ENCODE peak calls at places on chromosome 2, in nine cellular contexts. One of them, this sample, is unnamed.

GRCh38 chr2:233124449-233125080 is 64.4 kb downstream of the INPP5D start:
- DNase-seq in GM23248: no peak
- DNase-seq in mammary epithelial cell: no peak
- DNase-seq in aorta: peak; percentile 47
- DNase-seq in cardiac muscle cell: no peak
- DNase-seq in heart right ventricle: no peak
- DNase-seq in uterus: no peak
- DNase-seq in spleen: peak; percentile 92
- DNase-seq in right atrium auricular region: no peak
- DNase-seq in this sample: no peak

GRCh38 chr2:162126145-162126926 is 25.7 kb downstream of the GCG start:
- DNase-seq in aorta: no peak
- DNase-seq in uterus: peak; percentile 21
- DNase-seq in cardiac muscle cell: no peak
- DNase-seq in right atrium auricular region: no peak
- DNase-seq in heart right ventricle: no peak
- DNase-seq in spleen: no peak
- DNase-seq in mammary epithelial cell: no peak
- DNase-seq in GM23248: no peak
- DNase-seq in this sample: no peak

GRCh38 chr2:120395686-120396518 is 50.0 kb downstream of the INHBB start:
- DNase-seq in heart right ventricle: no peak
- DNase-seq in right atrium auricular region: no peak
- DNase-seq in uterus: no peak
- DNase-seq in cardiac muscle cell: peak; percentile 57
- DNase-seq in mammary epithelial cell: no peak
- DNase-seq in spleen: no peak
- DNase-seq in aorta: no peak
- DNase-seq in GM23248: no peak
- DNase-seq in this sample: peak; percentile 81

GRCh38 chr2:132978840-132979239 is 308.8 kb upstream of the LYPD1 start:
- DNase-seq in GM23248: no peak
- DNase-seq in aorta: no peak
- DNase-seq in right atrium auricular region: no peak
- DNase-seq in cardiac muscle cell: no peak
- DNase-seq in mammary epithelial cell: peak; percentile 30
- DNase-seq in heart right ventricle: no peak
- DNase-seq in spleen: no peak
- DNase-seq in uterus: no peak
- DNase-seq in this sample: no peak

GRCh38 chr2:187138240-187138639 is 289.3 kb upstream of the ZSWIM2 start:
- DNase-seq in spleen: no peak
- DNase-seq in right atrium auricular region: peak; percentile 67
- DNase-seq in uterus: no peak
- DNase-seq in GM23248: peak; percentile 61
- DNase-seq in heart right ventricle: peak; percentile 49
- DNase-seq in mammary epithelial cell: peak; percentile 21
- DNase-seq in cardiac muscle cell: peak; percentile 68
- DNase-seq in aorta: peak; percentile 49
- DNase-seq in this sample: peak; percentile 33

GRCh38 chr2:216970369-216970915 is 110.6 kb upstream of the TNP1 start:
- DNase-seq in aorta: peak; percentile 60
- DNase-seq in GM23248: no peak
- DNase-seq in mammary epithelial cell: no peak
- DNase-seq in heart right ventricle: no peak
- DNase-seq in right atrium auricular region: peak; percentile 71
- DNase-seq in spleen: no peak
- DNase-seq in uterus: no peak
- DNase-seq in cardiac muscle cell: no peak
- DNase-seq in this sample: no peak

GRCh38 chr2:168753765-168754334 is 48.6 kb upstream of the NOSTRIN start:
- DNase-seq in spleen: no peak
- DNase-seq in aorta: no peak
- DNase-seq in GM23248: no peak
- DNase-seq in mammary epithelial cell: no peak
- DNase-seq in heart right ventricle: no peak
- DNase-seq in right atrium auricular region: no peak
- DNase-seq in uterus: no peak
- DNase-seq in cardiac muscle cell: no peak
- DNase-seq in this sample: no peak

GRCh38 chr2:239360421-239361310 is 40.2 kb downstream of the HDAC4 start:
- DNase-seq in spleen: no peak
- DNase-seq in aorta: no peak
- DNase-seq in GM23248: no peak
- DNase-seq in cardiac muscle cell: no peak
- DNase-seq in uterus: peak; percentile 42
- DNase-seq in right atrium auricular region: peak; percentile 55
- DNase-seq in heart right ventricle: no peak
- DNase-seq in mammary epithelial cell: no peak
- DNase-seq in this sample: no peak

GRCh38 chr2:190809139-190809764 is 71.4 kb upstream of the GLS start:
- DNase-seq in aorta: no peak
- DNase-seq in heart right ventricle: no peak
- DNase-seq in spleen: no peak
- DNase-seq in cardiac muscle cell: no peak
- DNase-seq in right atrium auricular region: no peak
- DNase-seq in GM23248: no peak
- DNase-seq in mammary epithelial cell: peak; percentile 13
- DNase-seq in uterus: no peak
- DNase-seq in this sample: no peak

GRCh38 chr2:234679766-234680687 is 183.1 kb upstream of the ARL4C start:
- DNase-seq in aorta: peak; percentile 88
- DNase-seq in spleen: no peak
- DNase-seq in uterus: peak; percentile 56
- DNase-seq in GM23248: peak; percentile 91
- DNase-seq in cardiac muscle cell: peak; percentile 94
- DNase-seq in mammary epithelial cell: peak; percentile 63
- DNase-seq in right atrium auricular region: peak; percentile 83
- DNase-seq in heart right ventricle: peak; percentile 57
- DNase-seq in this sample: no peak

GRCh38 chr2:45890094-45890646 is 238.7 kb downstream of the PRKCE start:
- DNase-seq in heart right ventricle: no peak
- DNase-seq in aorta: no peak
- DNase-seq in cardiac muscle cell: no peak
- DNase-seq in spleen: no peak
- DNase-seq in right atrium auricular region: no peak
- DNase-seq in mammary epithelial cell: no peak
- DNase-seq in GM23248: no peak
- DNase-seq in uterus: no peak
- DNase-seq in this sample: no peak

GRCh38 chr2:12637754-12638153 is 79.0 kb upstream of the TRIB2 start:
- DNase-seq in heart right ventricle: no peak
- DNase-seq in cardiac muscle cell: no peak
- DNase-seq in right atrium auricular region: no peak
- DNase-seq in aorta: no peak
- DNase-seq in spleen: no peak
- DNase-seq in mammary epithelial cell: no peak
- DNase-seq in uterus: no peak
- DNase-seq in GM23248: peak; percentile 75
- DNase-seq in this sample: no peak

GRCh38 chr2:29742641-29743040 is 178.7 kb downstream of the ALK start:
- DNase-seq in heart right ventricle: no peak
- DNase-seq in aorta: no peak
- DNase-seq in GM23248: no peak
- DNase-seq in spleen: no peak
- DNase-seq in uterus: no peak
- DNase-seq in right atrium auricular region: no peak
- DNase-seq in cardiac muscle cell: no peak
- DNase-seq in mammary epithelial cell: no peak
- DNase-seq in this sample: no peak

DNA sequence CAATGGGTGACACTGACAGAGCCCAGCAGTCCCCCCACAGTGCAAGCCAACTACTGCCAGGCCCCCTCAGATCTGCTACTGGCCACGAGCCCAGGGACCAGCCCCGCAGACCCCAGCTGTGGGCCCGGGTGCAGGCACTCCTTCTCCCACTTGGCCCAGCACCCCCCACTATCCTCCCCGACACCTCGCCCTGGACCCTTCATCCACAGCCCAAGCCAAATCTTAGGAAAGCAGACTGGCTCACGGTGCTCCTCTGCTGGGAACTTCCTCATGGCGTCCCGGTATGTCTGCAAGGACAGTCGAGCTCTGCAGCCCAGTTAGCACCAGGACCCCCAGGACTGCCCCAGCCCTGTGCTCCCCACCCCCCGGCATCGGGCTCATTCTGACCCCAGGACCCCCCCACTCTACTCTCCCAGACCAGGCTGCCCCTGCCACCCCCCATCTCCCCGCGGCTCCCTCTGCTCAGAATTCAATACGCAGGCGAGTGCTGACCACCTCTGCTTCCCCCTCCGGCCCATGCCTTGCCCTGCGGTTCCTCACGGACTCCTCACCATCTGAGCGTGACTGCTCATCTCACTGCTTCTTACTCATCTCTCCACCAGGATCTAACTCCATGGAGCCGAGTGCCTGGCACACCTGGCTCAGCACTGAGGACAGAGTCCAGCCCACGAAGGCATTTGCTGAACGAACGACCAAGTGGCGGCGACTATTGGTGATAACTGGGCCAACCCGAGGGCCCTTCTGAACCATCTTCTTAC is 85.7 kb downstream of the PXDN start:
- DNase-seq in uterus: peak; percentile 12
- DNase-seq in mammary epithelial cell: no peak
- DNase-seq in aorta: no peak
- DNase-seq in cardiac muscle cell: no peak
- DNase-seq in GM23248: no peak
- DNase-seq in right atrium auricular region: no peak
- DNase-seq in heart right ventricle: no peak
- DNase-seq in spleen: peak; percentile 69
- DNase-seq in this sample: no peak
- H3K36me3 ChIP-seq in uterus: no peaks in the 10 kb centered on the region
- H3K36me3 ChIP-seq in mammary epithelial cell: peaks cover 4% of the 10 kb centered on the region
- H3K36me3 ChIP-seq in aorta: peaks cover 9% of the 10 kb centered on the region
- H3K36me3 ChIP-seq in cardiac muscle cell: peaks cover 14% of the 10 kb centered on the region
- H3K36me3 ChIP-seq in GM23248: peaks cover 29% of the 10 kb centered on the region
- H3K36me3 ChIP-seq in right atrium auricular region: peaks cover 34% of the 10 kb centered on the region
- H3K36me3 ChIP-seq in heart right ventricle: peaks cover 55% of the 10 kb centered on the region
- H3K36me3 ChIP-seq in spleen: no peaks in the 10 kb centered on the region
- H3K36me3 ChIP-seq in this sample: peaks cover 30% of the 10 kb centered on the region

GRCh38 chr2:44777542-44777941 is 164.0 kb upstream of the SIX3 start:
- DNase-seq in cardiac muscle cell: peak; percentile 22
- DNase-seq in right atrium auricular region: no peak
- DNase-seq in GM23248: peak; percentile 10
- DNase-seq in uterus: no peak
- DNase-seq in mammary epithelial cell: no peak
- DNase-seq in spleen: no peak
- DNase-seq in aorta: no peak
- DNase-seq in heart right ventricle: peak; percentile 10
- DNase-seq in this sample: peak; percentile 92

GRCh38 chr2:44772131-44772530 is 169.4 kb upstream of the SIX3 start:
- DNase-seq in uterus: no peak
- DNase-seq in mammary epithelial cell: no peak
- DNase-seq in spleen: no peak
- DNase-seq in GM23248: no peak
- DNase-seq in right atrium auricular region: no peak
- DNase-seq in heart right ventricle: no peak
- DNase-seq in cardiac muscle cell: no peak
- DNase-seq in aorta: no peak
- DNase-seq in this sample: peak; percentile 57

GRCh38 chr2:44776924-44777480 is 164.5 kb upstream of the SIX3 start:
- DNase-seq in GM23248: no peak
- DNase-seq in uterus: no peak
- DNase-seq in heart right ventricle: no peak
- DNase-seq in cardiac muscle cell: no peak
- DNase-seq in right atrium auricular region: no peak
- DNase-seq in aorta: no peak
- DNase-seq in spleen: no peak
- DNase-seq in mammary epithelial cell: no peak
- DNase-seq in this sample: no peak

GRCh38 chr2:44772670-44773378 is 168.7 kb upstream of the SIX3 start:
- DNase-seq in GM23248: no peak
- DNase-seq in aorta: no peak
- DNase-seq in cardiac muscle cell: no peak
- DNase-seq in uterus: no peak
- DNase-seq in mammary epithelial cell: no peak
- DNase-seq in spleen: no peak
- DNase-seq in right atrium auricular region: no peak
- DNase-seq in heart right ventricle: no peak
- DNase-seq in this sample: peak; percentile 84

GRCh38 chr2:44774826-44775492 is 166.5 kb upstream of the SIX3 start:
- DNase-seq in right atrium auricular region: no peak
- DNase-seq in spleen: no peak
- DNase-seq in mammary epithelial cell: no peak
- DNase-seq in cardiac muscle cell: no peak
- DNase-seq in GM23248: no peak
- DNase-seq in aorta: no peak
- DNase-seq in uterus: no peak
- DNase-seq in heart right ventricle: no peak
- DNase-seq in this sample: peak; percentile 64
- H3K27me3 ChIP-seq in right atrium auricular region: no peaks in the 10 kb centered on the region
- H3K27me3 ChIP-seq in spleen: no peaks in the 10 kb centered on the region
- H3K27me3 ChIP-seq in mammary epithelial cell: peaks cover 2% of the 10 kb centered on the region
- H3K27me3 ChIP-seq in cardiac muscle cell: peaks cover 65% of the 10 kb centered on the region
- H3K27me3 ChIP-seq in GM23248: no peaks in the 10 kb centered on the region
- H3K27me3 ChIP-seq in aorta: no peaks in the 10 kb centered on the region
- H3K27me3 ChIP-seq in uterus: no peaks in the 10 kb centered on the region
- H3K27me3 ChIP-seq in heart right ventricle: no peaks in the 10 kb centered on the region
- H3K27me3 ChIP-seq in this sample: no peaks in the 10 kb centered on the region

DNA sequence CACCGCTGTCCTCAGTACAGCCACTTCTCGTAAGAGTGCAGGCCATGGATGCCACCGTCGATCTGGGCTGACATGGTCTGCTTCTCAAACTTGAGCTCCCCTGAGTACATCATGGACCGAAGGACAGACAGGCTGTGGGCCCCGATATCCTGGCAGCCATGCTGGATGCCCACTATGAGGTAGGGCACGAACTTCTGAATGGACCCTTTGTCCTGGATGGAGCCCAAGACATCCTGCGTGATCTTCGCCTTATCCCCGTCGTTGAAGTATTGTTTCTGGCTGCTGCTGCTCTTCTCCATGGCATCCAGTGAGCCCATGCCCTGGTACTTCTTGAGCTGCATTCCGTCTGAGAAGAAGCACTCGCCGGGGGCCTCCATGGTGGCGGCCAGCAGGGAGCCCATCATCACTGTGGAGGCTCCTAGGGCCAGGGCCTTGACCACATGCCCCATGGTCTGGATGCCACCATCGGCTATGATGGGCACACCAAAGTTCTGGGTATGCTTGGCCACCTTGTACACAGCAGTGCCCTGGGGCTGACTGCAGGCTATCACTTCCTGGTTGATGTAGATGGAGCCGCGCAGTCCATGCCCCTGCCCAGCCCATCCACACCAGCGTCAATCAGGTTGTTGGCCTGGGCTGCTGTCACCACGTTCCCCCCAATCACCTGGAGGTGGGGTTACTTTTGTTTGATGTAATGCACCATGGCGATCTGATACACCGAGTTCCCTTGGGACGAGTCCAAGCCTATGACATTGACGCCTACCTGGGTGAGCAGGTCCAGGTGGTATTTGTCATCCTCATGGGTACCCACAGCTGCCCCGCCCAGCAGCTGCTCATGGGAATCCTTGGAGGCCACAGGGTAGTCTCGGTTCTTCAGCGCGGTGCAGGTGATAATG is 21.8 kb downstream of the CFLAR start:
- DNase-seq in uterus: no peak
- DNase-seq in spleen: peak; percentile 70
- DNase-seq in mammary epithelial cell: no peak
- DNase-seq in right atrium auricular region: no peak
- DNase-seq in GM23248: no peak
- DNase-seq in heart right ventricle: no peak
- DNase-seq in aorta: no peak
- DNase-seq in cardiac muscle cell: no peak
- DNase-seq in this sample: no peak
- H3K36me3 ChIP-seq in uterus: no peaks in the 10 kb centered on the region
- H3K36me3 ChIP-seq in spleen: peaks cover 7% of the 10 kb centered on the region
- H3K36me3 ChIP-seq in mammary epithelial cell: peaks cover 12% of the 10 kb centered on the region
- H3K36me3 ChIP-seq in right atrium auricular region: peaks cover 91% of the 10 kb centered on the region
- H3K36me3 ChIP-seq in GM23248: peaks cover 47% of the 10 kb centered on the region
- H3K36me3 ChIP-seq in heart right ventricle: peaks cover 99% of the 10 kb centered on the region
- H3K36me3 ChIP-seq in aorta: peaks cover 14% of the 10 kb centered on the region
- H3K36me3 ChIP-seq in cardiac muscle cell: no peaks in the 10 kb centered on the region
- H3K36me3 ChIP-seq in this sample: no peaks in the 10 kb centered on the region

GRCh38 chr2:73292316-73292905 is 937 bp downstream of the EGR4 start:
- DNase-seq in mammary epithelial cell: no peak
- DNase-seq in cardiac muscle cell: no peak
- DNase-seq in GM23248: no peak
- DNase-seq in spleen: no peak
- DNase-seq in right atrium auricular region: no peak
- DNase-seq in aorta: no peak
- DNase-seq in uterus: no peak
- DNase-seq in heart right ventricle: no peak
- DNase-seq in this sample: peak; percentile 45
- H3K27me3 ChIP-seq in mammary epithelial cell: peaks cover 26% of the 10 kb centered on the region
- H3K27me3 ChIP-seq in cardiac muscle cell: peaks cover 100% of the 10 kb centered on the region
- H3K27me3 ChIP-seq in GM23248: peaks cover 55% of the 10 kb centered on the region
- H3K27me3 ChIP-seq in spleen: peaks cover 84% of the 10 kb centered on the region
- H3K27me3 ChIP-seq in right atrium auricular region: peaks cover 28% of the 10 kb centered on the region
- H3K27me3 ChIP-seq in aorta: no peaks in the 10 kb centered on the region
- H3K27me3 ChIP-seq in uterus: peaks cover 30% of the 10 kb centered on the region
- H3K27me3 ChIP-seq in heart right ventricle: peaks cover 31% of the 10 kb centered on the region
- H3K27me3 ChIP-seq in this sample: peaks cover 56% of the 10 kb centered on the region

This sample was measured in WERI-Rb-1.